ENCODE peak calls at places on chromosomes 11 and 22, in four cellular contexts. E is foreskin keratinocyte, R is WTC11, D is COR-L47. N is an unnamed sample.

GRCh38 chr11:62054484-62055121 is 69.2 kb upstream of the INCENP start:
- DNase-seq in R (peak), E (no peak), D (peak), N (no peak)

GRCh38 chr11:8810331-8811301 is 100.4 kb upstream of the AKIP1 start:
- DNase-seq in R (peak), E (peak), D (peak), N (peak)

GRCh38 chr22:26494506-26494905 is 10.8 kb downstream of the SRRD start:
- DNase-seq in E (no peak), D (no peak), R (no peak), N (no peak)

GRCh38 chr11:36449566-36450390 is 60.3 kb downstream of the TRAF6 start:
- DNase-seq in D (no peak), E (no peak), R (no peak), N (no peak)

GRCh38 chr22:20022231-20023069 is 1.5 kb downstream of the TANGO2 start:
- DNase-seq in E (no peak), D (no peak), R (no peak), N (no peak)

GRCh38 chr11:128905345-128906184 is 14.4 kb downstream of the KCNJ5 start:
- DNase-seq in R (peak), E (no peak), D (peak), N (peak)

GRCh38 chr11:130313383-130314183 is 1.1 kb downstream of the ZBTB44 start:
- DNase-seq in E (peak), D (no peak), R (no peak), N (no peak)

GRCh38 chr11:102306817-102307814 is 10.2 kb upstream of the BIRC3 start:
- DNase-seq in E (no peak), D (peak), R (no peak), N (no peak)

GRCh38 chr11:97225794-97226193 is 836.0 kb downstream of the JRKL start:
- DNase-seq in R (no peak), E (no peak), D (no peak), N (no peak)

GRCh38 chr22:49971232-49972162 is 10.9 kb downstream of the PIM3 start:
- DNase-seq in E (no peak), R (peak), D (peak), N (peak)

GRCh38 chr11:64294665-64295289 is 3.7 kb downstream of the KCNK4 start:
- DNase-seq in E (no peak), D (no peak), R (no peak), N (no peak)

GRCh38 chr22:18987765-18988164 is 51.7 kb upstream of the PRODH start:
- DNase-seq in R (peak), D (no peak), E (no peak), N (no peak)

GRCh38 chr11:69645801-69646492 is 5.0 kb downstream of the CCND1 start:
- DNase-seq in E (no peak), D (peak), R (no peak), N (no peak)

GRCh38 chr11:94309757-94310156 is 5.4 kb downstream of the IZUMO1R start:
- DNase-seq in R (no peak), D (no peak), E (no peak), N (no peak)

GRCh38 chr11:29200776-29201574 is 815.9 kb downstream of the KCNA4 start:
- DNase-seq in E (no peak), R (no peak), D (peak), N (no peak)

GRCh38 chr11:48093795-48094642 is 113.7 kb downstream of the PTPRJ start:
- DNase-seq in D (peak), E (no peak), R (no peak), N (no peak)

GRCh38 chr22:41863472-41863871 is 30.6 kb downstream of the SREBF2 start:
- DNase-seq in D (no peak), R (no peak), E (no peak), N (no peak)